ENCODE peak calls at places on chromosomes 2 and 18, in five cellular contexts. M, E, X, J and P are unnamed samples.

GRCh38 chr2:21820271-21820670 is 696.5 kb downstream of the TDRD15 start:
- DNase-seq in M (no peak), E (no peak), X (no peak), J (no peak), P (no peak)

GRCh38 chr18:33101316-33101715 is 328.5 kb upstream of the KLHL14 start:
- DNase-seq in M (no peak), E (no peak), X (no peak), J (no peak), P (no peak)

GRCh38 chr2:113167115-113167932 is 6.4 kb upstream of the PSD4 start:
- DNase-seq in M (no peak), E (peak), X (peak), J (peak), P (no peak)

GRCh38 chr2:130798472-130799221 is 38.1 kb upstream of the ARHGEF4 start:
- DNase-seq in M (no peak), E (no peak), X (peak), J (no peak), P (no peak)

GRCh38 chr18:37266290-37266689 is 299.3 kb downstream of the CELF4 start:
- DNase-seq in M (no peak), E (peak), X (peak), J (no peak), P (no peak)

GRCh38 chr2:120243211-120243610 is 9.4 kb upstream of the RALB start:
- DNase-seq in M (no peak), E (no peak), X (no peak), J (no peak), P (no peak)

GRCh38 chr2:39050109-39050508 is 70.7 kb downstream of the SOS1 start:
- DNase-seq in M (no peak), E (no peak), X (no peak), J (no peak), P (no peak)

GRCh38 chr2:118661184-118661583 is 186.3 kb downstream of the EN1 start:
- DNase-seq in M (no peak), E (no peak), X (no peak), J (no peak), P (no peak)

GRCh38 chr2:105802587-105802986 is 57.9 kb downstream of the NCK2 start:
- DNase-seq in M (peak), E (no peak), X (no peak), J (no peak), P (no peak)

GRCh38 chr2:141439524-141439923 is 691.3 kb downstream of the LRP1B start:
- DNase-seq in M (no peak), E (no peak), X (no peak), J (no peak), P (no peak)

GRCh38 chr2:206515580-206515979 is 72.2 kb downstream of the ADAM23 start:
- DNase-seq in M (no peak), E (no peak), X (no peak), J (no peak), P (no peak)

GRCh38 chr2:66439291-66440010 is 4.5 kb downstream of the MEIS1 start:
- DNase-seq in M (no peak), E (no peak), X (peak), J (no peak), P (no peak)

GRCh38 chr2:213451542-213452256 is 167.4 kb downstream of the SPAG16 start:
- DNase-seq in M (no peak), E (peak), X (no peak), J (no peak), P (no peak)

GRCh38 chr2:39568561-39569006 is 97.1 kb upstream of the TMEM178A start:
- DNase-seq in M (no peak), E (no peak), X (no peak), J (peak), P (no peak)

GRCh38 chr2:25673170-25674002 is at the start of gene DTNB:
- DNase-seq in M (no peak), E (peak), X (peak), J (peak), P (peak)

GRCh38 chr2:66426250-66427064 is 8.5 kb upstream of the MEIS1 start:
- DNase-seq in M (no peak), E (no peak), X (peak), J (no peak), P (no peak)

GRCh38 chr2:129801575-129801974 is 177.9 kb upstream of the RAB6C start:
- DNase-seq in M (no peak), E (no peak), X (no peak), J (no peak), P (no peak)

GRCh38 chr2:30410217-30410616 is 36.8 kb upstream of the LCLAT1 start:
- DNase-seq in M (no peak), E (no peak), X (no peak), J (peak), P (peak)

GRCh38 chr18:13800505-13801259 is 23.3 kb upstream of the MC5R start:
- DNase-seq in M (no peak), E (peak), X (peak), J (peak), P (no peak)

DNA sequence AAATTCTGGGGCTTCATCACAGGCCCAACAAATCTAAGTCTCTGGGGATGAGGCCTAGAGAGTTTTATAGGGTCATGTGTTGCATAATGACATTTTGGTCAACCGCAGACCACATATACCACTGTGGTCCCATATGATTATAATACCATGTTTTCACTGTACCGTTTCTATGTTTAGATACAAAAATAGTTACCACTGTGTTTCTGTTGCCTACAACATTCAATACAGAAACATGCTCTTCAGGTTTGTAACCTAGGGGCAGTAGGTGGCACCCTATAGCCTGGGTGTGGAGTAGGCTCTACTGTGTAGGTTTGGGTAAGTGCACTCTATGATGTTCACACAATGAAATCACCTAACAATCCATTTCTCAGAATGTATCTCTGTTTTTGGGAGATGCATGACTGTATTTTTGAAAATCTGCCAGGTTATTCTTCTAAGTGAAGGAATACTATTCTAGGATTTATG is 485.2 kb downstream of the PTPRM start:
- DNase-seq in M (no peak), E (no peak), X (no peak), J (peak), P (no peak)
- TF ChIP-seq SUZ12 in M (no peak), E (no peak), X (no peak), J (no peak), P (no peak)

GRCh38 chr2:172216348-172216933 is 113.7 kb upstream of the DLX2 start:
- DNase-seq in M (no peak), E (no peak), X (no peak), J (no peak), P (no peak)
- TF ChIP-seq SUZ12 in M (no peak), E (no peak), X (no peak), J (no peak), P (no peak)

DNA sequence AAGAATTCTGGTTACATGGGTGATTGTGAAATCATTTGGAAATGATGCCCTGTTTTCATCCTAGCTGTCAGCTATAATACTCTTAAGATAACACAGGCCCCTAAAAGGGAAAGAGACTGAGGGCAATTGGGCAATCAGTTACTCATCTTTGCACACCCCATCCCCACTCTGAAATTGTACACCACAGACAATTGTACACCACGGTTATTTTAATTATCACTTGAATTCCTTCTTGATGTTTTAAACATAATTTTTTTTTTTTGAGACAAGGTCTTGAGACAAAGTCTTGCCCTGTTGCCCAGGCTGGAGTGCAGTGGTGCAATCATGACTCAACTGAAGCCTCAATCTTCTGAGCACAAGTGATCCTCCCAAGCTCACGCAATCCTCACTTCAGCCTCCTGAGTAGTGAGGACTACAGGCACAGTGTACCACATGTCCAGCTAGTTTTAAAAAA is 862.4 kb upstream of the ACVR2A start:
- DNase-seq in M (no peak), E (no peak), X (no peak), J (no peak), P (no peak)
- TF ChIP-seq SUZ12 in M (no peak), E (no peak), X (no peak), J (no peak), P (no peak)

GRCh38 chr2:149033716-149034115 is 4.8 kb upstream of the LYPD6B start:
- DNase-seq in M (no peak), E (no peak), X (no peak), J (no peak), P (no peak)
- TF ChIP-seq SUZ12 in M (no peak), E (no peak), X (no peak), J (no peak), P (no peak)

DNA sequence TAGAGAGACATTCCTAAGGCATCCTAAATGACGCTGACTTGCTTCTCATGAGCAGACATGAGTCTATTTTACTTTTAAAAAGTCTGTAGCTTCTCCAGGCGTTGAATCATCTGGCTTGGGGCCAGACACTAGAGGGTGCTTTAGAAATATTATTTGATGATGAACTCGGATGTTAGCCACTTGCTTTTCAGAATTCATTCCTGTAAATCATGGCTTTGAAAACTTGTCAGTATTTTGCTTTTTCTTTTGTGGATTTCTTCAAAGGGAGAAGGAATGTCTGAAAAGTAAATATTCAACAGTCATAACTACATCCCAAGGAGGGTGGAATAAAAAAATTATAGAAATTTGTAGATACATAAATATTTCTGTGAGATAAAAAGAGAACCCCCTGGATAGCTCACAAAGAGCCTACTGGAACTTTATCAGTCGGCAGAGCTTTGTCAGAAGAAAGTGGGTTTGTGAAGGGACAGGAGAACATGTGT is 370.8 kb downstream of the OSR1 start:
- DNase-seq in M (no peak), E (no peak), X (no peak), J (peak), P (no peak)
- TF ChIP-seq SUZ12 in M (no peak), E (no peak), X (no peak), J (no peak), P (no peak)

DNA sequence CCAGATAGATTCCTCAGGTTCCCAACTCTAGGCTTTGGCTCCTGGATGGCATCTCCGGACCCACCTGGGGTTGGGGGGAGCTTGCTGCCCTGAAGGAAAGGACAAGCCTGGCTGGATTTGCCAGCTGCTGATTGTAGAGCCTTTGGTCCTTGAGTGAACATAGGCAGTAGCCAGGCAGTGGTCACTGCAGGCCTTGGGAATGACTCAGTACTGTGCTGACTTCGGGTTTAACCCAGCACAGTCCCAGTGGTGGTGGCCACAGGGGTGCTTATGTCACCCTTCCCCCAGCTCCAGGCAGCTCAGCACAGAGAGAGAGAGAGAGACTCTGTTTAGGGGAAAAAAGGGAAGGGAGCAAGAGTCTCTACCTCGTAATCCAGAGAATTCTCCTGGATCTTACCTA is 27.7 kb upstream of the ACTR2 start:
- DNase-seq in M (no peak), E (no peak), X (no peak), J (no peak), P (no peak)
- TF ChIP-seq SUZ12 in M (no peak), E (no peak), X (no peak), J (no peak), P (no peak)

GRCh38 chr2:98759338-98759737 is 28.4 kb upstream of the MGAT4A start:
- DNase-seq in M (no peak), E (no peak), X (no peak), J (no peak), P (no peak)

GRCh38 chr2:98761267-98761781 is 30.4 kb upstream of the MGAT4A start:
- DNase-seq in M (no peak), E (no peak), X (no peak), J (peak), P (no peak)

GRCh38 chr2:98761909-98762308 is 31.0 kb upstream of the MGAT4A start:
- DNase-seq in M (no peak), E (no peak), X (no peak), J (no peak), P (no peak)

GRCh38 chr2:98759827-98760625 is 29.1 kb upstream of the MGAT4A start:
- DNase-seq in M (no peak), E (no peak), X (no peak), J (no peak), P (no peak)

DNA sequence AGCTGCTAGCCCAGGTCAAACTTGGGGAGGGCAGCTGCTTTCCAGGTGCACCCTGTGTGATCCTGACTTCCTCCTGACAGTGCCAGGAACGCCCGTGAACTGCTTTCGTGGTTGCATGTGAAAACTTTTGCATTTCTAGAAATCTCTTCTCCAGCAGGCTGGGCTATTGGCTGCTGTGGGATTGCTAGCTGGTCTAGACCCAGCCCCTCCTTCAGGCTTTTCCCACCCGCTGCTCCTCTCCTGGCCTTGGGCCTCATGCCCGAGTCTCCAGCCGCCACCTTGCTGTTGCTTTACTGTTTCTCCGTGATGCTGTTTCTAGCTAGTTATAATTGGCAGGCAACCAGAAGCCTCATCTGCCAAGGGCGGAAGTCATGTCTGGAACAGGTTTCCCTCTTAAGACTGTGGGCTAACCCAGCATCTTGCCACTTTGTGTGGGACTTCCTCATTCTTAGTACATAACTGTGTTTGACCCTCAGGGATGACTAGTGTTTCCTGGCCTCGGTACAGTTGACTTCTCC is 27.0 kb upstream of the MGAT4A start:
- DNase-seq in M (peak), E (no peak), X (no peak), J (no peak), P (no peak)
- TF ChIP-seq SUZ12 in M (no peak), E (no peak), X (no peak), J (no peak), P (no peak)

DNA sequence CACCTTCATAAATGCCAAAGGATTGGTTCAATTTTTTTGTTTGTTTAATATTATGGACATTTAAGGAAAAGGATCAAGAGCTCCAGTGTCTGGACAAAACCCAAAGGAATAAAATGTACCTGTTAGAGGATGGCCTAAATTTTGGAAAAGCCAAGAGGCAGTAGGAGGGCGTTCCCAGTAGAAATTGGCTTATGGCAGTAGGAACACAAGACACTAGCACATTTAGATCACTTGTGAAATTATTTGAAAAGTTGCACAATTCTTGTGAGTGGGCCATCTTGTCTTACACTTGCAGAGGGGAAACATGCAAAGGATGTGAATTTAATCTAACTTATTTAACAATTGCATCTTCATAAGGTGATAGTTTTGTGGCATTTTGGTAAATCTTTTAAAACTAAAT is 3.2 kb downstream of the BZW1 start:
- DNase-seq in M (no peak), E (no peak), X (no peak), J (no peak), P (no peak)
- TF ChIP-seq SUZ12 in M (no peak), E (no peak), X (no peak), J (no peak), P (no peak)

DNA sequence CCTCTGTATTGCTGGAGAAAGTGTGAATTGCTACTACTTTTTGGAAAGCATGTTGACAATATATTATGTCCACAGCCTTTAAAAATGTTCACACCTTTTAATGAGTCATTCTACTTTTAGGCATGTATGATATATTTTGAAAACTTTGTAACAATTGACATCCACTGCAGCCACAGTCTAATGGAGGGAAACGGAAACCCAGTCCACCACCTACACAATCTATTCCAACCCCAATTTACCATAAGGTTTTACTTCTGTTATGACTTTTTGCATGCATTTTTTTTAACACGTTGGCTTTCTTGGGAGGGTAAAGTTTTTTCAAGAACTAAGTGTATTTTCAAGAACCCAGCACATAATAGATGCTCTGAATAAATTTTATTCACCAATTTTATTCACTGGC is 38.5 kb upstream of the ATP8B1 start:
- DNase-seq in M (peak), E (no peak), X (no peak), J (no peak), P (no peak)
- TF ChIP-seq SUZ12 in M (no peak), E (no peak), X (no peak), J (no peak), P (no peak)